ENCODE peak calls at places on chromosomes 16 and 17, in six cellular contexts. H is aorta; F is stomach; E is effector memory CD4-positive, alpha-beta T cell; U is uterus; B is PC-3. S is an unnamed sample. For H3K9me3, the result is how much of the 10 kb centered on the place peaks cover.

GRCh38 chr17:19759934-19760530 is 11.9 kb upstream of the ALDH3A1 start:
- DNase-seq in H (no peak), F (peak), E (no peak), U (no peak), B (no peak), S (no peak)

GRCh38 chr17:5446786-5447185 is 7.8 kb upstream of the C1QBP start:
- DNase-seq in F (no peak), U (no peak), H (no peak), B (no peak), E (no peak), S (no peak)

GRCh38 chr16:63461248-63461841 is 1425.1 kb upstream of the CDH8 start:
- DNase-seq in H (no peak), E (no peak), F (no peak), B (peak), U (peak), S (no peak)

GRCh38 chr16:5903797-5904196 is 806.2 kb upstream of the EEF2KMT start:
- DNase-seq in E (no peak), U (no peak), B (no peak), F (no peak), H (no peak), S (no peak)

GRCh38 chr17:41689497-41690299 is 1.0 kb downstream of the EIF1 start:
- DNase-seq in U (peak), B (peak), H (no peak), E (no peak), F (no peak), S (no peak)

GRCh38 chr17:40443988-40444899 is 994 bp downstream of the IGFBP4 start:
- DNase-seq in B (peak), E (no peak), H (no peak), F (no peak), U (no peak), S (no peak)

GRCh38 chr16:88936008-88936912 is 40.7 kb downstream of the CBFA2T3 start:
- DNase-seq in B (peak), U (no peak), E (no peak), F (no peak), H (no peak), S (no peak)

GRCh38 chr16:9138731-9139501 is 47.5 kb downstream of the HAPSTR1 start:
- DNase-seq in E (peak), B (peak), H (peak), F (peak), U (peak), S (peak)

GRCh38 chr17:77606865-77607210 is 351.7 kb upstream of the TNRC6C start:
- DNase-seq in B (no peak), H (no peak), E (no peak), F (no peak), U (no peak), S (no peak)

GRCh38 chr16:54142787-54143186 is 143.8 kb downstream of the IRX3 start:
- DNase-seq in F (no peak), E (no peak), B (no peak), H (no peak), U (no peak), S (no peak)

GRCh38 chr17:9813166-9813565 is 8.7 kb downstream of the GSG1L2 start:
- DNase-seq in F (no peak), U (no peak), B (no peak), E (no peak), H (no peak), S (no peak)

GRCh38 chr17:65055708-65056638 is 567 bp downstream of the GNA13 start:
- DNase-seq in F (peak), H (peak), B (peak), U (peak), E (peak), S (peak)

GRCh38 chr17:48472485-48473281 is 42.7 kb upstream of the SKAP1 start:
- DNase-seq in B (peak), F (no peak), U (no peak), H (no peak), E (no peak), S (no peak)

GRCh38 chr16:66020642-66021041 is 345.8 kb upstream of the CDH5 start:
- DNase-seq in H (no peak), E (no peak), F (no peak), U (no peak), B (peak), S (no peak)

GRCh38 chr16:23905027-23905426 is 69.2 kb downstream of the PRKCB start:
- DNase-seq in B (peak), H (peak), E (no peak), U (peak), F (no peak), S (no peak)

GRCh38 chr17:32870969-32871368 is 6.0 kb downstream of the MYO1D start:
- DNase-seq in H (no peak), E (no peak), B (no peak), F (no peak), U (no peak), S (no peak)

GRCh38 chr16:57186630-57187507 is 740 bp downstream of the RSPRY1 start:
- DNase-seq in E (no peak), H (no peak), F (no peak), B (peak), U (peak), S (no peak)

GRCh38 chr17:66967867-66968543 is 3.5 kb downstream of the CACNG4 start:
- DNase-seq in E (no peak), B (no peak), U (no peak), H (no peak), F (no peak), S (no peak)

GRCh38 chr16:74726736-74727135 is 26.1 kb upstream of the MLKL start:
- DNase-seq in E (no peak), F (no peak), B (peak), H (no peak), U (no peak), S (no peak)

GRCh38 chr16:80084163-80084562 is 456.6 kb upstream of the DYNLRB2 start:
- DNase-seq in B (no peak), E (no peak), U (no peak), H (no peak), F (no peak), S (no peak)

GRCh38 chr16:57916735-57917450 is 54.0 kb downstream of the CNGB1 start:
- DNase-seq in F (no peak), H (no peak), E (no peak), U (no peak), B (peak), S (no peak)

GRCh38 chr17:17221329-17221728 is 15.2 kb upstream of the PLD6 start:
- DNase-seq in H (no peak), E (no peak), U (no peak), F (no peak), B (no peak), S (no peak)

GRCh38 chr16:65698943-65699342 is 577.1 kb upstream of the CDH11 start:
- DNase-seq in U (no peak), E (no peak), F (no peak), H (no peak), B (no peak), S (no peak)

GRCh38 chr16:50539053-50539615 is 9.1 kb upstream of the NKD1 start:
- DNase-seq in E (no peak), U (no peak), H (no peak), B (no peak), F (no peak), S (no peak)

GRCh38 chr16:56918467-56919012 is 13.4 kb upstream of the HERPUD1 start:
- DNase-seq in F (no peak), U (no peak), E (no peak), H (peak), B (no peak), S (no peak)

GRCh38 chr16:25546781-25547180 is 145.0 kb upstream of the HS3ST4 start:
- DNase-seq in H (no peak), U (no peak), B (no peak), F (no peak), E (no peak), S (no peak)

GRCh38 chr16:1981972-1982574 is 804 bp upstream of the NOXO1 start:
- DNase-seq in E (no peak), H (no peak), B (peak), F (no peak), U (no peak), S (no peak)

GRCh38 chr17:19531780-19532501 is 1.7 kb upstream of the SLC47A1 start:
- DNase-seq in B (no peak), U (no peak), H (peak), F (no peak), E (no peak), S (no peak)

GRCh38 chr17:38747385-38748328 is 479 bp downstream of the PCGF2 start:
- DNase-seq in U (peak), B (no peak), H (peak), E (no peak), F (no peak), S (no peak)

DNA sequence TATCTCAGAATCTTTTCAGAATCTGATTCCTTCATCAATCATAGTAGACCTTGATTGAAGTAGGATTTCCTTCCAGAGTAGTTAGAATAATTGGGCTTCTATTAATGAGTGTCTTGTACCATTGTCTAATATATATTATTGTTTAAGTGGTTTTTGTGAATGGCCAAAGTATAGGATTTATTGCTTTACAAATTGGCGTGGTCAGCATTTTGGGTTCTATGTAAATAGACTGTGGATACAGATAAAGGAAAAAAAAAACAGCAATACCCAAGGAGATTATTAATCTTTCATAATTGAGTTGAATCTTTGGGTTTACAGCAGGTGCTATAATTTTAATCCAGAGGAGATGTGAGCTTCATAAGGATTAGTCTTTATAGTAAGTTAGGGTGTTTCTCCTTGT is 64.3 kb downstream of the AP2B1 start:
- DNase-seq in F (no peak), E (no peak), U (no peak), B (no peak), H (no peak), S (no peak)
- H3K9me3 ChIP-seq in F (under half), E (under half), U (under half), B (under half), H (under half), S (under half)

DNA sequence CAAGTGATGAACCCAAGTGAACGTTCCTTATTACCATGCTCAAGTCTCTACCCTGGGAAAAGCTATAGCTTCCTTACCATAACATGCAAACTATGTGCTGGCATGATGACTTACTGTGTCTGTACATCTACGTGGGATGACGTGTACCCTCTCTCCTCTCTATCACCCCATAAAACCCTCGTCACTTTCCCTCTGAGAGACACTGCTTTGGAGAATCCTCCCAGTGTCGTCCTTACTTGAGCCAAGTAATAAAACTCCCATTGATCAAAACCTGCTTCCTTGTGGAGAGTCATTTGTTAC is 452.1 kb downstream of the XYLT1 start:
- DNase-seq in U (no peak), H (no peak), E (no peak), F (no peak), B (no peak), S (no peak)
- H3K9me3 ChIP-seq in U (under half), H (under half), E (under half), F (under half), B (under half), S (under half)

GRCh38 chr17:80905586-80906230 is 85.9 kb upstream of the CHMP6 start:
- DNase-seq in H (no peak), E (no peak), B (no peak), U (no peak), F (no peak), S (no peak)

GRCh38 chr17:80904036-80904435 is 87.6 kb upstream of the CHMP6 start:
- DNase-seq in U (no peak), E (no peak), F (no peak), H (no peak), B (no peak), S (no peak)

GRCh38 chr17:80901319-80901718 is 90.3 kb upstream of the CHMP6 start:
- DNase-seq in H (no peak), E (no peak), B (no peak), F (no peak), U (no peak), S (no peak)

GRCh38 chr17:80902197-80903019 is 89.2 kb upstream of the CHMP6 start:
- DNase-seq in H (no peak), E (no peak), B (no peak), U (no peak), F (no peak), S (no peak)

GRCh38 chr17:80903041-80903611 is 88.5 kb upstream of the CHMP6 start:
- DNase-seq in F (no peak), B (no peak), H (no peak), E (no peak), U (no peak), S (no peak)
- H3K9me3 ChIP-seq in F (under half), B (under half), H (under half), E (under half), U (under half), S (under half)

DNA sequence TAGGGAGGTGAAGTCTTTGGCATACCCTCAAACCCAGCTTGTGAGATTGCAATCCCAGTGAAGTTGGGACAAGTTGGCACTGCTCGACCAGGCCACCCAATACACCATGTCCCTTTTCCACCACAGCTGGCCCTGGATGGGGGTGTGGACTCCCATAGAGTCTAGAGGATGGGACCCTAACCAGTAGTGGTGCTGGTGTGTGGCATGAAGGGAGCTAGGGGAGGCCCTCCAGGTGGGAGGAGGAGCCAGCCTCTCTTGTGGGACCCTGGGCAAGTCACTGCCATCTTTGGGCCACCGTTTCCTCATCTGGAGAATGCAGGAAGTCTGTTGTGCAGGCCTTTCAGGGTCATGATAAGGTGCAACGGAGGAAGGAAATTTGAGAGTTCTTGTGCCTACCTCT is 1854.9 kb downstream of the TP53TG3F start:
- DNase-seq in B (no peak), F (no peak), E (no peak), U (no peak), H (no peak), S (no peak)
- H3K9me3 ChIP-seq in B (under half), F (half or more), E (under half), U (under half), H (under half), S (under half)